ENCODE peak calls at places on chromosomes 7 and 10, in four cellular contexts. One of them, this sample, is unnamed.

GRCh38 chr10:72124984-72125383 is 36.6 kb upstream of the SPOCK2 start:
- DNase-seq in psoas muscle: no peak
- DNase-seq in AG20443: peak
- DNase-seq in NT2/D1: no peak
- DNase-seq in this sample: no peak

GRCh38 chr7:105691029-105691691 is 109.9 kb upstream of the EFCAB10 start:
- DNase-seq in psoas muscle: no peak
- DNase-seq in AG20443: peak
- DNase-seq in NT2/D1: no peak
- DNase-seq in this sample: peak

GRCh38 chr10:79026341-79026761 is 42.4 kb upstream of the ZMIZ1 start:
- DNase-seq in psoas muscle: peak
- DNase-seq in AG20443: no peak
- DNase-seq in NT2/D1: no peak
- DNase-seq in this sample: no peak

GRCh38 chr10:103797857-103798256 is 57.5 kb downstream of the SH3PXD2A start:
- DNase-seq in psoas muscle: peak
- DNase-seq in AG20443: no peak
- DNase-seq in NT2/D1: no peak
- DNase-seq in this sample: no peak

GRCh38 chr10:123563994-123564393 is 102.2 kb upstream of the GPR26 start:
- DNase-seq in psoas muscle: no peak
- DNase-seq in AG20443: no peak
- DNase-seq in NT2/D1: no peak
- DNase-seq in this sample: no peak

GRCh38 chr7:141128931-141129330 is 55.1 kb downstream of the TMEM178B start:
- DNase-seq in psoas muscle: no peak
- DNase-seq in AG20443: no peak
- DNase-seq in NT2/D1: no peak
- DNase-seq in this sample: no peak

GRCh38 chr7:830069-830468 is 2.2 kb upstream of the SUN1 start:
- DNase-seq in psoas muscle: no peak
- DNase-seq in AG20443: no peak
- DNase-seq in NT2/D1: no peak
- DNase-seq in this sample: no peak

GRCh38 chr10:49571419-49571818 is 32.5 kb upstream of the ERCC6 start:
- DNase-seq in psoas muscle: no peak
- DNase-seq in AG20443: no peak
- DNase-seq in NT2/D1: no peak
- DNase-seq in this sample: no peak

GRCh38 chr10:114453576-114453975 is 49.3 kb upstream of the AFAP1L2 start:
- DNase-seq in psoas muscle: no peak
- DNase-seq in AG20443: no peak
- DNase-seq in NT2/D1: no peak
- DNase-seq in this sample: no peak

This sample was measured in HAP-1.